ENCODE peak calls at places on chromosomes 11 and 22, in five cellular contexts. Z is C1 segment of cervical spinal cord, E is NCI-H146, K is NCI-H510A, U is GM04504. T is an unnamed sample.

GRCh38 chr11:17117262-17117661 is 39.8 kb upstream of the RPS13 start:
- DNase-seq in Z (no peak), E (no peak), K (no peak), U (no peak), T (no peak)

GRCh38 chr22:33204408-33204807 is 146.2 kb upstream of the SYN3 start:
- DNase-seq in Z (no peak), E (no peak), K (no peak), U (no peak), T (no peak)

GRCh38 chr11:126989942-126990715 is 10.4 kb downstream of the KIRREL3 start:
- DNase-seq in Z (peak; percentile 42), E (peak; percentile 83), K (peak; percentile 73), U (no peak), T (no peak)

GRCh38 chr11:82889133-82890001 is 10.9 kb downstream of the PRCP start:
- DNase-seq in Z (no peak), E (no peak), K (no peak), U (no peak), T (no peak)

GRCh38 chr11:78419327-78419726 is 1.7 kb upstream of the GAB2 start:
- DNase-seq in Z (no peak), E (no peak), K (no peak), U (peak; percentile 84), T (no peak)

GRCh38 chr22:50189184-50189848 is 3.6 kb downstream of the TRABD start:
- DNase-seq in Z (no peak), E (no peak), K (no peak), U (no peak), T (no peak)

GRCh38 chr11:119421941-119422504 is 949 bp downstream of the THY1 start:
- DNase-seq in Z (no peak), E (peak; percentile 60), K (no peak), U (no peak), T (no peak)

GRCh38 chr11:19935507-19935906 is 222.9 kb downstream of the NAV2 start:
- DNase-seq in Z (no peak), E (no peak), K (no peak), U (peak; percentile 64), T (no peak)

T was measured in NCI-H2107.